ENCODE peak calls at places on chromosome 3, in ten cellular contexts. F is thoracic aorta, Q is EL, J is foreskin fibroblast, P is occipital lobe, Y is fibroblast of lung, G is ELR, S is SJSA1, H is lower lobe of right lung, I is GM23338. B is an unnamed sample.

GRCh38 chr3:2477635-2478034 is 379.0 kb downstream of the CNTN4 start:
- DNase-seq in H (no peak), I (no peak), Q (no peak), F (no peak), J (no peak), S (no peak), P (no peak), Y (no peak), G (no peak), B (no peak)

GRCh38 chr3:41202834-41203345 is 3.6 kb downstream of the CTNNB1 start:
- DNase-seq in J (peak), G (peak), Q (peak), P (no peak), F (no peak), S (peak), Y (peak), I (peak), H (no peak), B (peak)

GRCh38 chr3:25468866-25469319 is 40.8 kb downstream of the RARB start:
- DNase-seq in F (no peak), Y (peak), I (peak), J (peak), G (no peak), Q (no peak), P (peak), S (no peak), H (no peak), B (no peak)

GRCh38 chr3:117708601-117709000 is 999.0 kb downstream of the TUSC7 start:
- DNase-seq in I (no peak), G (peak), S (peak), Q (peak), F (no peak), H (no peak), Y (no peak), P (no peak), J (no peak), B (no peak)

GRCh38 chr3:9248232-9249191 is 934 bp downstream of the SRGAP3 start:
- DNase-seq in F (no peak), P (peak), Y (no peak), Q (no peak), J (peak), G (peak), I (no peak), H (no peak), S (no peak), B (no peak)

GRCh38 chr3:138300657-138301056 is 29.0 kb downstream of the NME9 start:
- DNase-seq in P (peak), Q (no peak), G (no peak), S (no peak), F (no peak), I (no peak), H (no peak), J (peak), Y (no peak), B (no peak)

GRCh38 chr3:106085998-106086397 is 217.2 kb upstream of the CBLB start:
- DNase-seq in J (no peak), Q (no peak), I (no peak), P (no peak), S (no peak), Y (no peak), F (no peak), H (no peak), G (no peak), B (no peak)

GRCh38 chr3:43490640-43491185 is 131.1 kb downstream of the ANO10 start:
- DNase-seq in F (no peak), P (no peak), I (no peak), J (no peak), S (no peak), Y (no peak), Q (no peak), H (no peak), G (no peak), B (no peak)

GRCh38 chr3:134718736-134719135 is 67.9 kb upstream of the KY start:
- DNase-seq in G (no peak), P (no peak), I (no peak), Y (no peak), Q (no peak), H (no peak), J (no peak), S (no peak), F (no peak), B (no peak)

GRCh38 chr3:12541625-12542024 is 3.7 kb downstream of the MKRN2OS start:
- DNase-seq in P (no peak), G (no peak), H (no peak), I (peak), Q (peak), F (no peak), J (no peak), Y (no peak), S (no peak), B (peak)

GRCh38 chr3:128317101-128317697 is 149.5 kb downstream of the DNAJB8 start:
- DNase-seq in G (no peak), Q (no peak), F (no peak), Y (no peak), S (no peak), I (no peak), J (peak), H (no peak), P (no peak), B (no peak)

GRCh38 chr3:142888099-142888483 is 792 bp downstream of the PCOLCE2 start:
- DNase-seq in H (peak), I (peak), J (peak), F (no peak), G (peak), Q (no peak), P (no peak), Y (peak), S (no peak), B (no peak)

GRCh38 chr3:62056603-62057002 is 316.7 kb downstream of the FEZF2 start:
- DNase-seq in J (no peak), I (no peak), Y (no peak), F (no peak), P (no peak), S (no peak), Q (no peak), G (no peak), H (no peak), B (no peak)

GRCh38 chr3:119636891-119637611 is 23.3 kb downstream of the POPDC2 start:
- DNase-seq in G (no peak), Q (no peak), P (no peak), F (no peak), H (no peak), S (no peak), I (no peak), J (no peak), Y (no peak), B (no peak)

GRCh38 chr3:5197022-5197421 is 9.5 kb downstream of the EDEM1 start:
- DNase-seq in J (peak), S (no peak), Y (peak), P (no peak), G (peak), F (no peak), Q (peak), I (no peak), H (no peak), B (no peak)

GRCh38 chr3:58296269-58296668 is 9.8 kb upstream of the RPP14 start:
- DNase-seq in Q (no peak), G (no peak), F (no peak), Y (no peak), I (no peak), P (peak), H (no peak), S (no peak), J (no peak), B (no peak)

GRCh38 chr3:45547202-45547701 is 47.3 kb upstream of the LIMD1 start:
- DNase-seq in S (no peak), Q (no peak), J (peak), G (no peak), I (no peak), F (no peak), P (no peak), Y (no peak), H (no peak), B (no peak)

GRCh38 chr3:48232232-48232631 is 8.7 kb upstream of the ZNF589 start:
- DNase-seq in F (no peak), J (no peak), Y (no peak), P (no peak), I (no peak), S (no peak), H (no peak), G (no peak), Q (no peak), B (no peak)

GRCh38 chr3:101758224-101758623 is 20.8 kb upstream of the NXPE3 start:
- DNase-seq in Q (no peak), Y (no peak), I (no peak), H (no peak), F (no peak), G (no peak), S (no peak), P (no peak), J (no peak), B (no peak)

GRCh38 chr3:71461098-71461497 is 122.4 kb downstream of the FOXP1 start:
- DNase-seq in Y (no peak), H (no peak), J (no peak), I (no peak), Q (no peak), G (no peak), P (no peak), F (no peak), S (no peak), B (no peak)

GRCh38 chr3:72375237-72376154 is 472.7 kb downstream of the SHQ1 start:
- DNase-seq in F (no peak), P (no peak), Y (no peak), J (no peak), H (no peak), S (no peak), Q (no peak), G (no peak), I (peak), B (no peak)

GRCh38 chr3:124117486-124117885 is 125.6 kb upstream of the ROPN1 start:
- DNase-seq in H (no peak), P (peak), I (no peak), F (peak), S (no peak), G (peak), J (peak), Q (peak), Y (peak), B (no peak)

GRCh38 chr3:76349715-76350480 is 564.5 kb upstream of the ZNF717 start:
- DNase-seq in Q (no peak), P (no peak), G (no peak), S (no peak), I (no peak), H (no peak), F (no peak), Y (no peak), J (peak), B (no peak)

GRCh38 chr3:190323241-190323617 is 983 bp upstream of the CLDN1 start:
- DNase-seq in H (no peak), Y (no peak), J (no peak), F (no peak), S (peak), G (no peak), P (no peak), Q (no peak), I (peak), B (peak)

GRCh38 chr3:5160926-5161858 is 26.3 kb upstream of the EDEM1 start:
- DNase-seq in I (peak), Y (no peak), P (no peak), Q (peak), F (no peak), S (peak), J (peak), G (peak), H (no peak), B (no peak)

GRCh38 chr3:12336099-12336498 is 47.2 kb downstream of the PPARG start:
- DNase-seq in J (no peak), H (no peak), F (no peak), Q (no peak), S (no peak), P (no peak), Y (no peak), G (no peak), I (no peak), B (no peak)

GRCh38 chr3:41997702-41998551 is 36.0 kb upstream of the ULK4 start:
- DNase-seq in J (peak), P (no peak), Y (peak), G (peak), S (peak), Q (peak), I (peak), F (no peak), H (no peak), B (peak)

GRCh38 chr3:10437272-10437994 is 68.0 kb downstream of the ATP2B2 start:
- DNase-seq in I (no peak), Q (peak), H (no peak), S (peak), F (no peak), J (peak), G (peak), P (peak), Y (peak), B (no peak)